ENCODE peak calls at places on chromosome 18, in four cellular contexts. Q, V, X and J are unnamed samples. For H3K36me3 and H3K4me1, the result is how much of the 10 kb centered on the place peaks cover.

GRCh38 chr18:11064106-11064505 is 85.3 kb downstream of the PIEZO2 start:
- DNase-seq in X (no peak), V (no peak), Q (no peak), J (no peak)

GRCh38 chr18:64806232-64806631 is 657.3 kb upstream of the LINC00305 start:
- DNase-seq in X (no peak), V (no peak), Q (no peak), J (no peak)

GRCh38 chr18:32804126-32804888 is 31.5 kb upstream of the KLHL14 start:
- DNase-seq in V (no peak), Q (no peak), X (no peak), J (no peak)

GRCh38 chr18:25284278-25284677 is 67.7 kb downstream of the ZNF521 start:
- DNase-seq in V (no peak), X (no peak), Q (no peak), J (no peak)

GRCh38 chr18:77254711-77255110 is 5.1 kb downstream of the GALR1 start:
- DNase-seq in Q (no peak), V (no peak), X (no peak), J (no peak)

GRCh38 chr18:10248738-10249137 is 205.7 kb upstream of the APCDD1 start:
- DNase-seq in V (no peak), X (no peak), Q (no peak), J (no peak)

GRCh38 chr18:44699571-44700261 is 19.0 kb downstream of the SETBP1 start:
- DNase-seq in V (no peak), X (peak), Q (no peak), J (no peak)

GRCh38 chr18:67525328-67526110 is 9.0 kb upstream of the DSEL start:
- DNase-seq in Q (peak), V (peak), X (no peak), J (peak)

GRCh38 chr18:80147037-80147417 is 38.0 kb downstream of the ADNP2 start:
- DNase-seq in Q (no peak), X (no peak), V (no peak), J (no peak)

GRCh38 chr18:75492897-75493296 is 65.4 kb upstream of the SMIM21 start:
- DNase-seq in X (no peak), Q (no peak), V (no peak), J (no peak)

GRCh38 chr18:61551586-61551985 is 218.4 kb downstream of the CDH20 start:
- DNase-seq in V (peak), X (no peak), Q (no peak), J (peak)

GRCh38 chr18:31679133-31679731 is 5.1 kb downstream of the B4GALT6 start:
- DNase-seq in X (no peak), Q (no peak), V (peak), J (no peak)

GRCh38 chr18:26556573-26556972 is 8.2 kb upstream of the KCTD1 start:
- DNase-seq in Q (no peak), V (peak), X (no peak), J (no peak)

GRCh38 chr18:12621737-12622306 is 36.1 kb downstream of the SPIRE1 start:
- DNase-seq in Q (no peak), X (no peak), V (no peak), J (no peak)

GRCh38 chr18:70024088-70024487 is 76.4 kb upstream of the CD226 start:
- DNase-seq in V (no peak), Q (no peak), X (no peak), J (no peak)

GRCh38 chr18:33584845-33585775 is 7.1 kb downstream of the ASXL3 start:
- DNase-seq in V (no peak), X (no peak), Q (no peak), J (no peak)

GRCh38 chr18:34222396-34223163 is 2.1 kb downstream of the NOL4 start:
- DNase-seq in Q (no peak), V (peak), X (peak), J (no peak)

GRCh38 chr18:54257015-54257414 is 12.3 kb upstream of the POLI start:
- DNase-seq in Q (no peak), V (no peak), X (no peak), J (no peak)

GRCh38 chr18:36153771-36154170 is 24.1 kb downstream of the ELP2 start:
- DNase-seq in Q (no peak), X (no peak), V (no peak), J (no peak)

GRCh38 chr18:36155960-36156757 is 26.5 kb downstream of the ELP2 start:
- DNase-seq in Q (no peak), X (no peak), V (no peak), J (no peak)

GRCh38 chr18:36153203-36153602 is 23.5 kb downstream of the ELP2 start:
- DNase-seq in V (no peak), X (no peak), Q (no peak), J (no peak)

GRCh38 chr18:36158261-36158867 is 28.7 kb downstream of the ELP2 start:
- DNase-seq in V (peak), Q (no peak), X (no peak), J (no peak)

DNA sequence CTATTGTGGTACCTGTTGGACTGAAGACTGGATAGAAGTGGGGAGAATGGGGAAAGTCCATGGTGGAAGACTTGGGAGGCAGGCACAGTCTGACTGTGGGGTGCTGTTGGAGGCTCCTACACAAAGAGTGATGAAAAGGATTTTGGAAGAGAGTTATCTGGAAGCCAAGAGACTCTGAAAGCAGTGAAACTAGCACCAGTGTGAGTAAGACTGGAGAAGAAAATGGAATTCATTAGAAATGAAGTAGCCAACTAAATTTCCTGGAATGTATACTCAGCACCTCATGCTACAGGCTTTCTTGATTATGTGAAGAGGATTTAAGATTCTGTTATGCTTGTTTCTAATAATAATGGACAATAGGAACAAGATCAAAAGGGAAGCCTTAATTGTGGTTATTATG is 27.7 kb downstream of the ELP2 start:
- DNase-seq in Q (no peak), V (no peak), X (no peak), J (no peak)
- H3K36me3 ChIP-seq in Q (under half), V (under half), X (under half), J (under half)

DNA sequence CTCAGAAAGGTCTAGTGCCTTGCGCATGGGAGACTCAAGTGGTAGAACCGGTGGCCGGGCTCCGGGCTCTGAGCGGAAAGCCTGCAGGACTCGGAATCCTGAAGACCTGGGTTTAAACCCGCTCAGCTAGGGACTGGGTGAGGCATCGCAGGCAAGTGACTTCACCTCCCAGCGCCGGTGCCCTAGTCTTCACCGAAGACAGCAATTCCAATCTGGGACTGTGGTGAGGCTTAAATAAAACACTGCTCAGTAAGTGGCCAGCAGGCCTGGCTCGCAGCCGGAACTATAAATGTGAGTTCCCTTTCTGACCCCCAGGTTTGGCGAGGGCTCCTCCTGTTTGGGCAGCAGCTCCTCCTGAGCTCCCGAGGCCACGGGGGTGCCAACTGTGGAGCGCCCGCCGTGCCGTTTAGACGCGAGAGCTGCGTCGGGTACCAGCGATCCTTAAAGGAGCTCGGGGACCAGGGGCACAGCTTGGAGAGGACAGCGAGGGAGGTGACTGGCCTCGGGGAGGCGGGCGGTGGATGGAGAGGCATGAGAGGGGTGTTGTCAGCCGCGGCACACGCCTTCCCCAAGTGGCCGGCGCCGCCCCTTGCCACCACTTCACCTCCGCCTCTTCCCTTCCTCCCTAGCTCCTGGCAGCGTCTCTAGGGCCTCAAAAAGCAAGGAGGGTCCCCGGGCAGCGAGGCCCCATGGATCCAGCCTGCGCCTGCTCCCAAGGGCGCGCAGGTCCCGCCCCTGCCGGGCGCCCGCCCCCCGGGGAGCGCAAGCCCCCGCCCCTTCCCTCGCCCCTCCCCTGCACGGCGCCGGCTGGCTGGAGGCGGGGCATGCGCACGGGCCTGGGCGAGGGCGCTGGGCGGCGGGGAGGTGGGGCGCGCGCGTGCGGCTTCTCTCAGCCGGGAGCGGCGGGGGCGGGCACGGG is 736 bp upstream of the MTCL1 start:
- DNase-seq in Q (peak), X (peak), V (peak), J (peak)
- H3K4me1 ChIP-seq in Q (under half), X (under half), V (under half), J (under half)

DNA sequence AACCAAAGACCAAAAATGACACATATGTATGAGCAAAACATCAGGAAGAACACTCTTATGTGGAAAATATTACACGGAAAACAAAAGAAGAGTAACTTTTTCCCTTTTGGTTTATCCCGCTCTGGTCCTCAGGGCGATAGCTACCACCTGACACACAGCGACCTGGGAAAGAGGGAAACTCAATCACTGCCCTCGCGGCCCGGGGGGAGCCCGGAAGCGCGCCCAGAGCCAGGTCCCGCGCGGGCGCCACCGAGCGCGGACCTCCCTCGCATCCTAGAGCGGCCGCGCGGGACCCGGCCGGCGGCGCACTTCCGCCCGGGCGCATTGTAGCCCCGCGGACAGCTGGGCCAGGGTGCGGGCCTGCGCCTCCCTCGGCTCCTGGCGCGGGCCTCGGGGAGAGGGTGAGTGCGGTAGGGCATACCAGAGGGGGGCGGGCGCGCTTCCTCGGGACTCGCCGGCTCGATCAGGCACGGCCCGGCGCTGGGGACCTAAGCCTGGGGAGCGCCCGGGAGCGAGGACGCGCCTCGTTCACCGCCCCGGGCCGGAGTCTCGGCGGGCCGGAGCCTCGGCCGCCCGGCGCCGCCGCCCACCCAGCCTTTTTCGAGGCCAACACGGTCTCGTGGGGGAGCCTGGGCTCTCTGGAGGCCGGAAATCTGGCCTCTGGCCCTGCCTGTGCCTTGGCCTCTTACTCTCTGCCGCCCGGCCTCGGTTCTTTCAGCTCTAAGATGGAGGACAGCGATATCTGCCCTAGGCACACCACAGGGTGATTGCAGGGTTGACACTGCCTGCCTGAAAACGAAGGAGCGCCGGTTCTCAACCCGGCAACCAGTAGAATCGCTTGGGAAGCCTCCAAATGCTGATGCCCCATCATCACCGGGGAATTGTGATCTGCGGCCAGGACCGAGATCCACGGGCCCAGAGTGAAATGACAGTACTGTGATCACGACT is at the start of gene ELAC1:
- DNase-seq in X (peak), Q (peak), V (peak), J (peak)
- TF ChIP-seq CTCF in X (no peak), Q (no peak), V (no peak), J (peak)

DNA sequence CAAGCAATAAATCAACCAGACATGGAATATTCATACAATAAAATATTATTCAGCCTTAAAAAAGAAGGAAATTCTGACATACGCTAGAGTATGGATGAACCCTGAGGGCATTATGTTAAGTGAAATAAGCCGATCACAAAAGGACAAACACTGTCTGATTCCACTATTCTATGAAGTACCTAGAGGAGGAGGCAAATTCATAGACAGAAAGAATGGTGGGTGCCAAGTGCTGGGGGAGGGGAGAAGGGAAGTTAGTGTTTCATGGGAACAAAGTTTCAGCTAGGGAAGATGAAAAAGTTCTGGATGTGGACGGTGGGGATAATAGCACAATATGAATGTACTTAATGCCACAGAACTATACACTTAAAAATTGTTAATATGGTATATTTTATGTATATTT is 19.8 kb downstream of the SMAD7 start:
- DNase-seq in V (no peak), Q (no peak), X (no peak), J (no peak)
- H3K36me3 ChIP-seq in V (under half), Q (under half), X (under half), J (under half)

GRCh38 chr18:3015851-3016250 is 2.9 kb upstream of the LPIN2 start:
- DNase-seq in Q (no peak), V (no peak), X (no peak), J (no peak)
- H3K4me1 ChIP-seq in Q (under half), V (under half), X (under half), J (under half)

GRCh38 chr18:55446996-55447671 is 140.9 kb downstream of the TCF4 start:
- DNase-seq in Q (no peak), X (no peak), V (no peak), J (no peak)
- TF ChIP-seq CTCF in Q (no peak), X (no peak), V (no peak), J (no peak)

GRCh38 chr18:58979615-58980014 is 114.9 kb downstream of the ZNF532 start:
- DNase-seq in X (no peak), Q (no peak), V (no peak), J (no peak)
- H3K36me3 ChIP-seq in X (under half), Q (under half), V (under half), J (under half)